ENCODE peak calls at places on chromosomes 13 and 19, in six cellular contexts. U is BJ, X is HT1080, P is T-cell, K is nucleus accumbens, Q is head of caudate nucleus. R is an unnamed sample.

GRCh38 chr19:13098291-13099072 is 4.2 kb downstream of the LYL1 start:
- DNase-seq in U (no peak), X (no peak), P (no peak), K (no peak), Q (no peak), R (no peak)

GRCh38 chr13:96671073-96671472 is 323.2 kb downstream of the OXGR1 start:
- DNase-seq in U (no peak), X (peak), P (no peak), K (no peak), Q (no peak), R (no peak)

GRCh38 chr19:4911786-4912672 is 2.7 kb downstream of the UHRF1 start:
- DNase-seq in U (peak), X (peak), P (peak), K (peak), Q (peak), R (peak)

GRCh38 chr13:99626461-99627082 is 125.3 kb downstream of the TM9SF2 start:
- DNase-seq in U (peak), X (peak), P (no peak), K (no peak), Q (no peak), R (no peak)

GRCh38 chr13:57784633-57785032 is 153.1 kb downstream of the PCDH17 start:
- DNase-seq in U (no peak), X (no peak), P (no peak), K (no peak), Q (no peak), R (no peak)

GRCh38 chr13:35014606-35015005 is 72.5 kb downstream of the NBEA start:
- DNase-seq in U (no peak), X (no peak), P (no peak), K (no peak), Q (no peak), R (no peak)

GRCh38 chr13:112711528-112712265 is 21.9 kb downstream of the ATP11A start:
- DNase-seq in U (peak), X (peak), P (no peak), K (peak), Q (peak), R (no peak)

GRCh38 chr13:83065136-83065535 is 817.1 kb downstream of the SLITRK1 start:
- DNase-seq in U (peak), X (peak), P (no peak), K (no peak), Q (no peak), R (no peak)

GRCh38 chr13:31521466-31521865 is 217.9 kb upstream of the RXFP2 start:
- DNase-seq in U (no peak), X (no peak), P (no peak), K (no peak), Q (no peak), R (no peak)

GRCh38 chr13:96091164-96091931 is 1.4 kb downstream of the HS6ST3 start:
- DNase-seq in U (no peak), X (no peak), P (no peak), K (no peak), Q (peak), R (no peak)

GRCh38 chr13:102569488-102569887 is 27.3 kb upstream of the TPP2 start:
- DNase-seq in U (peak), X (no peak), P (no peak), K (no peak), Q (no peak), R (no peak)

GRCh38 chr13:63625869-63626268 is 2210.2 kb upstream of the PCDH20 start:
- DNase-seq in U (no peak), X (peak), P (no peak), K (no peak), Q (no peak), R (no peak)

GRCh38 chr13:40974460-40975407 is 44.4 kb downstream of the ELF1 start:
- DNase-seq in U (no peak), X (peak), P (peak), K (no peak), Q (no peak), R (peak)

GRCh38 chr19:29269641-29270040 is 56.7 kb upstream of the UQCRFS1 start:
- DNase-seq in U (no peak), X (no peak), P (no peak), K (no peak), Q (no peak), R (no peak)

GRCh38 chr13:45258339-45258685 is 57.5 kb upstream of the KCTD4 start:
- DNase-seq in U (no peak), X (no peak), P (no peak), K (no peak), Q (no peak), R (no peak)

R was measured in OCI-LY7.